ENCODE peak calls at places on chromosomes 2 and 18, in seven cellular contexts. One of them, this sample, is unnamed.

GRCh38 chr18:36409779-36410178 is 112.3 kb downstream of the FHOD3 start:
- DNase-seq in SK-N-SH: no peak
- DNase-seq in GM12878: no peak
- DNase-seq in H1: no peak
- DNase-seq in HepG2: no peak
- DNase-seq in K562: no peak
- DNase-seq in HCT116: no peak
- DNase-seq in this sample: no peak

GRCh38 chr2:24010477-24011277 is 792 bp downstream of the MFSD2B start:
- DNase-seq in SK-N-SH: peak
- DNase-seq in H1: no peak
- DNase-seq in GM12878: no peak
- DNase-seq in K562: peak
- DNase-seq in HepG2: no peak
- DNase-seq in HCT116: no peak
- DNase-seq in this sample: no peak

GRCh38 chr2:168935810-168936581 is 34.9 kb downstream of the G6PC2 start:
- DNase-seq in HepG2: no peak
- DNase-seq in K562: peak
- DNase-seq in SK-N-SH: no peak
- DNase-seq in GM12878: no peak
- DNase-seq in H1: no peak
- DNase-seq in HCT116: no peak
- DNase-seq in this sample: no peak

GRCh38 chr2:130808482-130809268 is 28.0 kb upstream of the ARHGEF4 start:
- DNase-seq in GM12878: no peak
- DNase-seq in SK-N-SH: no peak
- DNase-seq in K562: no peak
- DNase-seq in H1: no peak
- DNase-seq in HepG2: no peak
- DNase-seq in HCT116: peak
- DNase-seq in this sample: no peak

GRCh38 chr2:128306081-128306930 is 12.4 kb downstream of the HS6ST1 start:
- DNase-seq in HCT116: no peak
- DNase-seq in GM12878: no peak
- DNase-seq in HepG2: peak
- DNase-seq in SK-N-SH: no peak
- DNase-seq in K562: peak
- DNase-seq in H1: no peak
- DNase-seq in this sample: no peak

GRCh38 chr2:239467281-239467955 is 66.6 kb upstream of the HDAC4 start:
- DNase-seq in H1: no peak
- DNase-seq in HCT116: no peak
- DNase-seq in HepG2: no peak
- DNase-seq in SK-N-SH: no peak
- DNase-seq in GM12878: no peak
- DNase-seq in K562: no peak
- DNase-seq in this sample: no peak

GRCh38 chr2:191626497-191627151 is 51.3 kb upstream of the NABP1 start:
- DNase-seq in H1: no peak
- DNase-seq in SK-N-SH: no peak
- DNase-seq in K562: no peak
- DNase-seq in HepG2: no peak
- DNase-seq in HCT116: no peak
- DNase-seq in GM12878: no peak
- DNase-seq in this sample: no peak

GRCh38 chr2:217741381-217741955 is 261.3 kb downstream of the TNS1 start:
- DNase-seq in HCT116: no peak
- DNase-seq in K562: no peak
- DNase-seq in SK-N-SH: no peak
- DNase-seq in GM12878: no peak
- DNase-seq in HepG2: no peak
- DNase-seq in H1: no peak
- DNase-seq in this sample: no peak

GRCh38 chr2:16650287-16651249 is 15.1 kb downstream of the CYRIA start:
- DNase-seq in SK-N-SH: no peak
- DNase-seq in GM12878: no peak
- DNase-seq in HCT116: no peak
- DNase-seq in H1: no peak
- DNase-seq in K562: no peak
- DNase-seq in HepG2: no peak
- DNase-seq in this sample: no peak

GRCh38 chr2:217525076-217525475 is 477.7 kb downstream of the TNS1 start:
- DNase-seq in K562: no peak
- DNase-seq in SK-N-SH: no peak
- DNase-seq in GM12878: no peak
- DNase-seq in HCT116: no peak
- DNase-seq in HepG2: no peak
- DNase-seq in H1: no peak
- DNase-seq in this sample: no peak

GRCh38 chr2:59896499-59896898 is 657.0 kb downstream of the BCL11A start:
- DNase-seq in GM12878: no peak
- DNase-seq in HepG2: no peak
- DNase-seq in K562: no peak
- DNase-seq in HCT116: no peak
- DNase-seq in H1: no peak
- DNase-seq in SK-N-SH: no peak
- DNase-seq in this sample: no peak

GRCh38 chr2:132415256-132416079 is 1.1 kb upstream of the GPR39 start:
- DNase-seq in K562: no peak
- DNase-seq in SK-N-SH: no peak
- DNase-seq in HCT116: no peak
- DNase-seq in GM12878: no peak
- DNase-seq in H1: no peak
- DNase-seq in HepG2: no peak
- DNase-seq in this sample: no peak

GRCh38 chr2:28423856-28424605 is 31.4 kb downstream of the FOSL2 start:
- DNase-seq in SK-N-SH: peak
- DNase-seq in HCT116: no peak
- DNase-seq in K562: no peak
- DNase-seq in GM12878: no peak
- DNase-seq in HepG2: no peak
- DNase-seq in H1: no peak
- DNase-seq in this sample: no peak
- H3K4me3 ChIP-seq in SK-N-SH: no peak
- H3K4me3 ChIP-seq in HCT116: no peak
- H3K4me3 ChIP-seq in K562: no peak
- H3K4me3 ChIP-seq in GM12878: no peak
- H3K4me3 ChIP-seq in HepG2: no peak
- H3K4me3 ChIP-seq in H1: no peak
- H3K4me3 ChIP-seq in this sample: no peak

GRCh38 chr18:9628984-9629383 is 14.6 kb upstream of the PPP4R1 start:
- DNase-seq in HepG2: no peak
- DNase-seq in SK-N-SH: no peak
- DNase-seq in H1: no peak
- DNase-seq in K562: no peak
- DNase-seq in GM12878: no peak
- DNase-seq in HCT116: no peak
- DNase-seq in this sample: no peak

GRCh38 chr18:9634856-9635255 is 20.5 kb upstream of the PPP4R1 start:
- DNase-seq in HCT116: no peak
- DNase-seq in GM12878: no peak
- DNase-seq in SK-N-SH: no peak
- DNase-seq in H1: no peak
- DNase-seq in K562: no peak
- DNase-seq in HepG2: no peak
- DNase-seq in this sample: no peak

GRCh38 chr18:9630444-9630843 is 16.1 kb upstream of the PPP4R1 start:
- DNase-seq in GM12878: no peak
- DNase-seq in H1: no peak
- DNase-seq in HepG2: no peak
- DNase-seq in SK-N-SH: no peak
- DNase-seq in HCT116: no peak
- DNase-seq in K562: no peak
- DNase-seq in this sample: no peak

GRCh38 chr18:9629709-9630108 is 15.3 kb upstream of the PPP4R1 start:
- DNase-seq in HepG2: no peak
- DNase-seq in H1: no peak
- DNase-seq in HCT116: no peak
- DNase-seq in GM12878: no peak
- DNase-seq in SK-N-SH: no peak
- DNase-seq in K562: no peak
- DNase-seq in this sample: no peak

GRCh38 chr18:9631814-9632496 is 17.6 kb upstream of the PPP4R1 start:
- DNase-seq in K562: no peak
- DNase-seq in HepG2: no peak
- DNase-seq in HCT116: peak
- DNase-seq in SK-N-SH: no peak
- DNase-seq in GM12878: no peak
- DNase-seq in H1: no peak
- DNase-seq in this sample: peak
- TF ChIP-seq POLR2AphosphoS5 in K562: no peak
- TF ChIP-seq POLR2AphosphoS5 in HepG2: no peak
- TF ChIP-seq POLR2AphosphoS5 in HCT116: no peak
- TF ChIP-seq POLR2AphosphoS5 in SK-N-SH: no peak
- TF ChIP-seq POLR2AphosphoS5 in GM12878: no peak
- TF ChIP-seq POLR2AphosphoS5 in H1: no peak
- TF ChIP-seq POLR2AphosphoS5 in this sample: no peak

GRCh38 chr18:62374410-62374965 is 49.4 kb downstream of the TNFRSF11A start:
- DNase-seq in K562: no peak
- DNase-seq in HCT116: no peak
- DNase-seq in HepG2: no peak
- DNase-seq in GM12878: no peak
- DNase-seq in H1: no peak
- DNase-seq in SK-N-SH: no peak
- DNase-seq in this sample: no peak

GRCh38 chr18:62384610-62385097 is 59.5 kb downstream of the TNFRSF11A start:
- DNase-seq in SK-N-SH: no peak
- DNase-seq in HCT116: no peak
- DNase-seq in GM12878: no peak
- DNase-seq in H1: no peak
- DNase-seq in HepG2: no peak
- DNase-seq in K562: no peak
- DNase-seq in this sample: no peak

GRCh38 chr18:62377408-62377807 is 52.3 kb downstream of the TNFRSF11A start:
- DNase-seq in H1: no peak
- DNase-seq in HepG2: no peak
- DNase-seq in SK-N-SH: no peak
- DNase-seq in HCT116: no peak
- DNase-seq in K562: no peak
- DNase-seq in GM12878: no peak
- DNase-seq in this sample: no peak

GRCh38 chr18:62384068-62384467 is 59.0 kb downstream of the TNFRSF11A start:
- DNase-seq in GM12878: no peak
- DNase-seq in HCT116: no peak
- DNase-seq in K562: no peak
- DNase-seq in HepG2: no peak
- DNase-seq in SK-N-SH: no peak
- DNase-seq in H1: no peak
- DNase-seq in this sample: no peak

DNA sequence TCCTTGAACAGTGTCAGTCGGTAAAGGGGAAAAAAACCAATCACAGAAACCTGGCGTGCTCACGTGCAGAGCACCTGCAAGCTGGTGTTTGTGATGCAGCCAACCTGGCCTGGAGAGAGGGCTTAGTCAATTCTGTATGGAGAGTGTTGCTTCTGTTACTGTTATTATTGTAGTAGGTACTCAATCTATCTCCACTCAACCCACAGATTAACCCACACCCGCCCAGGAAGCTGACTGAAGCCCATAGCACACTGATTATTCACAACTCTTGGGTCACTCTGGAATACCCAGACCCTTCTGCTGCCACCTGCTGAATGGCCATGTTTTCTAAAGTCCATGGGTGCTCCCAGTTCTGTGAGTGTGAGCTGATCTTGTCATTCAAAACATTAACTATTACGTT is 53.9 kb downstream of the TNFRSF11A start:
- DNase-seq in GM12878: no peak
- DNase-seq in HepG2: no peak
- DNase-seq in H1: no peak
- DNase-seq in SK-N-SH: no peak
- DNase-seq in K562: no peak
- DNase-seq in HCT116: no peak
- DNase-seq in this sample: no peak
- TF ChIP-seq SIN3A in GM12878: no peak
- TF ChIP-seq SIN3A in HepG2: no peak
- TF ChIP-seq SIN3A in H1: no peak
- TF ChIP-seq SIN3A in SK-N-SH: no peak
- TF ChIP-seq SIN3A in K562: no peak
- TF ChIP-seq SIN3A in HCT116: no peak
- TF ChIP-seq SIN3A in this sample: no peak

DNA sequence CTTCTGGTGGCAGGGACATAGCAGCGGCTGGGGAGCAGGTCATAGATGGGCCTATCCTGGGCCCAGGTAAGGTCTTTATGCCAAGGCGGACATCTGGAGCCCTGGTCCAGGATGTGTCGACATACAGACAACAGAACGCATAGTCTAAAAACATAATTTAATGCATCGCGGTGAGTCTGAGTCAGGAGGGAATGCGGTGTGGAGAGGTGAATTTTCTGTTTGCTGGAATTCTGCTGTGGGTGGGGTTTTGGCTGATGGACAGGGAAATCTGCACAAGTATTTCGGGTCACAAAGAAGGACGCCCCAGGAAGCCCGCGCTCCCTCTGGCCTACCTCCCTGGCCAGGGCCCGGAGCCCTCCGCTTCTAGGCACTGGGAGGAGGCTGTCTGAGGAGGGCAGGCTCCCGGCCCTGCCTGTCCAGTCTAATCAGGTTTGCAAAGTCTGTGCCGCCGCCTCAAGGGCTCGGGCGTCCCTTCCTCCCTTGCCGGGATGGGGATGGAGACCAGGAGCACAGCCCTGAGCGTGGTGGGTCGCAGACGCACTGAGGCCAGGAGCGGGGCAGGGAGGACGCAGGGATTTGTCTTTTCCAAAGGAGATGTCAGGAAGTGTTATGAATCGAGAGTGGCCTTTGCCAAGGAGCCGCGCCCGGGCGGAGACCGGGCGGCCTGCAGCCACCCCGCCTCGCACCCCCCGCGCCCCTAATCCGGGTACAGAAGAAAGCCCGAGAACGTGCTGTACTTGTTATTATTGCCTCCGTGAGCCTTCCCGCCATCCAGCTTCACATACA is 2.3 kb downstream of the C1QL2 start:
- DNase-seq in HCT116: no peak
- DNase-seq in SK-N-SH: peak
- DNase-seq in HepG2: no peak
- DNase-seq in H1: no peak
- DNase-seq in K562: no peak
- DNase-seq in GM12878: no peak
- DNase-seq in this sample: no peak
- H3K4me3 ChIP-seq in HCT116: no peak
- H3K4me3 ChIP-seq in SK-N-SH: no peak
- H3K4me3 ChIP-seq in HepG2: no peak
- H3K4me3 ChIP-seq in H1: peak
- H3K4me3 ChIP-seq in K562: no peak
- H3K4me3 ChIP-seq in GM12878: no peak
- H3K4me3 ChIP-seq in this sample: peak

GRCh38 chr2:1605659-1606400 is 138.5 kb downstream of the PXDN start:
- DNase-seq in HCT116: no peak
- DNase-seq in K562: no peak
- DNase-seq in SK-N-SH: peak
- DNase-seq in HepG2: no peak
- DNase-seq in GM12878: no peak
- DNase-seq in H1: peak
- DNase-seq in this sample: no peak
- TF ChIP-seq POLR2AphosphoS5 in HCT116: no peak
- TF ChIP-seq POLR2AphosphoS5 in K562: no peak
- TF ChIP-seq POLR2AphosphoS5 in SK-N-SH: no peak
- TF ChIP-seq POLR2AphosphoS5 in HepG2: no peak
- TF ChIP-seq POLR2AphosphoS5 in GM12878: no peak
- TF ChIP-seq POLR2AphosphoS5 in H1: no peak
- TF ChIP-seq POLR2AphosphoS5 in this sample: no peak